ENCODE peak calls at places on chromosomes 5 and 9, in nine cellular contexts. C is lung, S is heart left ventricle, W is heart right ventricle, I is mucosa of descending colon, L is adrenal gland, O is HCT116, K is BJ, J is AG04450. F is an unnamed sample.

GRCh38 chr9:4936823-4937222 is 48.2 kb upstream of the JAK2 start:
- DNase-seq in C (no peak), S (no peak), W (no peak), I (no peak), L (no peak), O (no peak), K (no peak), J (no peak), F (no peak)

GRCh38 chr9:134598884-134599245 is 42.7 kb upstream of the COL5A1 start:
- DNase-seq in C (peak; percentile 2), S (no peak), W (no peak), I (no peak), L (no peak), O (no peak), K (no peak), J (no peak), F (no peak)

GRCh38 chr9:133656211-133657119 is 20.3 kb downstream of the DBH start:
- DNase-seq in C (no peak), S (no peak), W (no peak), I (no peak), L (no peak), O (no peak), K (no peak), J (no peak), F (no peak)

GRCh38 chr5:157290981-157291711 is 25.2 kb downstream of the CYFIP2 start:
- DNase-seq in C (no peak), S (no peak), W (no peak), I (peak; percentile 66), L (peak; percentile 33), O (no peak), K (no peak), J (no peak), F (no peak)

GRCh38 chr9:129343697-129344375 is 165.8 kb upstream of the IER5L start:
- DNase-seq in C (peak; percentile 76), S (peak; percentile 81), W (no peak), I (no peak), L (peak; percentile 80), O (peak; percentile 62), K (no peak), J (no peak), F (no peak)

GRCh38 chr5:150774145-150774544 is 4.4 kb upstream of the SMIM3 start:
- DNase-seq in C (no peak), S (no peak), W (no peak), I (no peak), L (no peak), O (no peak), K (peak; percentile 51), J (no peak), F (peak; percentile 76)

GRCh38 chr9:4415281-4415680 is 75.0 kb upstream of the SLC1A1 start:
- DNase-seq in C (no peak), S (no peak), W (no peak), I (no peak), L (no peak), O (no peak), K (no peak), J (no peak), F (no peak)

GRCh38 chr5:128100860-128101557 is 17.4 kb downstream of the SLC12A2 start:
- DNase-seq in C (no peak), S (no peak), W (no peak), I (no peak), L (no peak), O (no peak), K (no peak), J (no peak), F (no peak)

GRCh38 chr5:108345541-108346171 is 36.2 kb downstream of the FBXL17 start:
- DNase-seq in C (no peak), S (no peak), W (no peak), I (no peak), L (no peak), O (peak; percentile 13), K (no peak), J (peak; percentile 13), F (no peak)

GRCh38 chr5:173155912-173156311 is 11.6 kb downstream of the BNIP1 start:
- DNase-seq in C (no peak), S (no peak), W (no peak), I (no peak), L (no peak), O (no peak), K (no peak), J (no peak), F (no peak)

GRCh38 chr9:127738666-127739065 is 3.6 kb upstream of the TOR2A start:
- DNase-seq in C (no peak), S (no peak), W (no peak), I (no peak), L (no peak), O (no peak), K (no peak), J (no peak), F (no peak)

GRCh38 chr5:9722826-9723225 is 92.7 kb upstream of the TAS2R1 start:
- DNase-seq in C (no peak), S (no peak), W (no peak), I (no peak), L (no peak), O (no peak), K (no peak), J (no peak), F (no peak)

GRCh38 chr5:1292139-1292538 is 2.7 kb downstream of the TERT start:
- DNase-seq in C (no peak), S (no peak), W (no peak), I (peak; percentile 37), L (no peak), O (no peak), K (no peak), J (no peak), F (no peak)

GRCh38 chr5:107705390-107706014 is 34.8 kb upstream of the EFNA5 start:
- DNase-seq in C (no peak), S (no peak), W (no peak), I (no peak), L (no peak), O (no peak), K (peak; percentile 18), J (peak; percentile 10), F (peak; percentile 38)

GRCh38 chr5:109911731-109912130 is 222.0 kb downstream of the MAN2A1 start:
- DNase-seq in C (no peak), S (no peak), W (no peak), I (no peak), L (no peak), O (no peak), K (peak; percentile 80), J (no peak), F (peak; percentile 74)

GRCh38 chr5:124921694-124922093 is 175.3 kb upstream of the ZNF608 start:
- DNase-seq in C (no peak), S (no peak), W (no peak), I (no peak), L (no peak), O (no peak), K (no peak), J (no peak), F (no peak)

GRCh38 chr9:841371-842209 is at the start of gene DMRT1:
- DNase-seq in C (no peak), S (no peak), W (no peak), I (no peak), L (no peak), O (no peak), K (no peak), J (no peak), F (no peak)

GRCh38 chr5:110478899-110479298 is 247.6 kb downstream of the TMEM232 start:
- DNase-seq in C (no peak), S (no peak), W (no peak), I (no peak), L (no peak), O (no peak), K (peak; percentile 78), J (peak; percentile 7), F (peak; percentile 91)

GRCh38 chr9:96293481-96293880 is 8.5 kb downstream of the HSD17B3 start:
- DNase-seq in C (no peak), S (no peak), W (no peak), I (no peak), L (no peak), O (peak; percentile 10), K (no peak), J (no peak), F (no peak)

DNA sequence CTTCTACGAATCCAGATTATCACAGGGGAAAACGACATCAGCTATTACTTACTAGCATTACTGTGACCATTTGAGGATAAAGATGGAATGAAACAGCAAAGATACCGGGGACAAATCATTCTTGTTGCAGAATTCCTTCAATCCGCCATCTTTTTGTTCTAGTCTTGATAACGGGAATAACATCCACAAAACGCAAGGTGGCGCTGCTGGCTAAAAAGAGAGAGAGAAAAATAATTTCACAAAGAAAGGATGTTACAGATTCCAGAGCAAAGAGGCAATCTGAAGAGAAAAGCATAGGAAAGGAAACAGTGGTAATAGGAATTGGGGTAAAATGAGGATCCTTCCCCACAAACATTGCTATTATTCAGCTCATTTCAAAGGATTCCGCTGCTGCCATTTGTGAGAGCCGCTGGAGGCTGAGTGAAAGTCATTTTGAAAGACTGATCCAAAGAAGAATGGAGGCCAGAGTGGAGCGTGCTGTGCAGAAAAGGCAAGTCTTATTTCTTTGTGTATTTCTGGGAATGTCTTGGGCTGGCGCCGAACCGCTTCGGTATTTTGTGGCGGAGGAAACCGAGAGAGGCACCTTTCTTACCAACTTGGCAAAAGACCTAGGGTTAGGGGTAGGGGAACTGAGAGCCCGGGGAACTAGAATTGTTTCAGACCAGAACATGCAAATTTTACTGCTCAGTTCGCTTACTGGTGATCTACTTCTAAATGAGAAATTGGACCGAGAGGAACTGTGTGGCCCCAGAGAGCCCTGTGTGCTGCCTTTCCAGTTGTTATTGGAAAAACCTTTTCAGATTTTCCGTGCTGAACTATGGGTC is at the start of gene PCDHB7:
- DNase-seq in C (no peak), S (no peak), W (peak; percentile 40), I (no peak), L (peak; percentile 7), O (peak; percentile 19), K (no peak), J (no peak), F (no peak)
- TF ChIP-seq CTCF in C (no peak), S (peak; percentile 35), W (peak; percentile 22), I (no peak), L (no peak), O (peak; percentile 71), K (peak; percentile 51), J (peak; percentile 37), F (peak; percentile 67)

GRCh38 chr9:2022560-2022959 is 7.4 kb downstream of the SMARCA2 start:
- DNase-seq in C (no peak), S (no peak), W (no peak), I (no peak), L (no peak), O (no peak), K (no peak), J (no peak), F (no peak)
- H3K4me3 ChIP-seq in C (no peak overlapping the region), S (no peak overlapping the region), W (no peak overlapping the region), I (no peak overlapping the region), L (no peak overlapping the region), O (no peak overlapping the region), K (no peak overlapping the region), J (no peak overlapping the region), F (no peak overlapping the region)

GRCh38 chr5:130720355-130720754 is 444.7 kb downstream of the HINT1 start:
- DNase-seq in C (no peak), S (no peak), W (no peak), I (no peak), L (no peak), O (peak; percentile 45), K (no peak), J (no peak), F (peak; percentile 20)
- TF ChIP-seq CTCF in C (no peak), S (no peak), W (no peak), I (no peak), L (peak; percentile 17), O (peak; percentile 74), K (peak; percentile 49), J (peak; percentile 42), F (peak; percentile 66)

DNA sequence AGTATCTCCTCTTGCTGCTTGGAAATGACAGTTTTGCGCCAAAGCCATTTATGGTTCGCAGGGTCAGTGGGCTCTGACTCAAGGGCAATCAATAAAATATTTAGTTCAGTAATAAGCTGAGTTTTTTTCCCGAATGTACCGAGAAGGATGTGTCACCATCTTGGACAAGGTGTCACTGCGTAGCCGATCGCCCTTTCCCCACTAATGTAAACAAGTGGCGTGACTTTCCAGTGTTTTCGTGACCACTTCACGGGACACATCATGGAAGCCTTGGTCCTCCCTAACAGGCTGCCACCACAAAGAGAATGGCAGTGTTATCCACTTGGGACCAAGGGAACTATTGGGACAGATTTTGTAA is 16.4 kb downstream of the ISL1 start:
- DNase-seq in C (no peak), S (no peak), W (no peak), I (no peak), L (no peak), O (no peak), K (no peak), J (no peak), F (no peak)
- H3K4me3 ChIP-seq in C (no peak overlapping the region), S (no peak overlapping the region), W (no peak overlapping the region), I (no peak overlapping the region), L (no peak overlapping the region), O (no peak overlapping the region), K (no peak overlapping the region), J (no peak overlapping the region), F (no peak overlapping the region)

F was measured in AG09309.